ENCODE peak calls at places on chromosomes 4 and X, in seven cellular contexts. M, R, C, B, A, D and Q are unnamed samples. For H3K9me3, the result is how much of the 10 kb centered on the place peaks cover.

GRCh38 chr4:82748176-82748575 is 50.4 kb downstream of the SCD5 start:
- DNase-seq in M (no peak), R (no peak), C (no peak), B (no peak), A (no peak), D (no peak), Q (no peak)

GRCh38 chr4:44532851-44533250 is 84.2 kb upstream of the KCTD8 start:
- DNase-seq in M (no peak), R (no peak), C (no peak), B (no peak), A (no peak), D (no peak), Q (no peak)

GRCh38 chr4:182875471-182875870 is 41.7 kb downstream of the DCTD start:
- DNase-seq in M (no peak), R (no peak), C (no peak), B (no peak), A (no peak), D (no peak), Q (no peak)

GRCh38 chr4:106708604-106708876 is 327.6 kb downstream of the DKK2 start:
- DNase-seq in M (no peak), R (no peak), C (no peak), B (no peak), A (no peak), D (no peak), Q (no peak)

GRCh38 chr4:143618811-143619210 is 81.7 kb downstream of the FREM3 start:
- DNase-seq in M (no peak), R (no peak), C (no peak), B (no peak), A (no peak), D (no peak), Q (no peak)

GRCh38 chr4:25795566-25796454 is 67.0 kb downstream of the SEL1L3 start:
- DNase-seq in M (no peak), R (no peak), C (no peak), B (peak), A (no peak), D (no peak), Q (no peak)

GRCh38 chr4:139599594-139600374 is 43.8 kb upstream of the SETD7 start:
- DNase-seq in M (no peak), R (no peak), C (no peak), B (no peak), A (no peak), D (no peak), Q (no peak)

GRCh38 chr4:159010563-159011260 is 92.2 kb upstream of the RAPGEF2 start:
- DNase-seq in M (no peak), R (no peak), C (peak), B (peak), A (peak), D (peak), Q (no peak)

GRCh38 chr4:169899295-169899694 is 126.9 kb downstream of the MFAP3L start:
- DNase-seq in M (peak), R (no peak), C (no peak), B (no peak), A (no peak), D (no peak), Q (no peak)

GRCh38 chrX:11533211-11533651 is 132.5 kb downstream of the ARHGAP6 start:
- DNase-seq in M (peak), R (no peak), C (no peak), B (peak), A (no peak), D (no peak), Q (peak)

GRCh38 chrX:129525162-129525561 is 1.9 kb upstream of the SMARCA1 start:
- DNase-seq in M (no peak), R (no peak), C (no peak), B (no peak), A (no peak), D (no peak), Q (no peak)

GRCh38 chrX:106177106-106177981 is 9.2 kb downstream of the PWWP3B start:
- DNase-seq in M (no peak), R (no peak), C (no peak), B (no peak), A (no peak), D (no peak), Q (no peak)

GRCh38 chr4:78297075-78297815 is 240.1 kb downstream of the FRAS1 start:
- DNase-seq in M (no peak), R (no peak), C (no peak), B (no peak), A (no peak), D (no peak), Q (no peak)

GRCh38 chrX:70455366-70456202 is 10.9 kb downstream of the DLG3 start:
- DNase-seq in M (no peak), R (no peak), C (no peak), B (no peak), A (peak), D (no peak), Q (no peak)

GRCh38 chr4:167903291-167903721 is 189.0 kb upstream of the ANXA10 start:
- DNase-seq in M (no peak), R (no peak), C (no peak), B (no peak), A (no peak), D (no peak), Q (no peak)

GRCh38 chrX:103073442-103073841 is 9.5 kb upstream of the BEX1 start:
- DNase-seq in M (no peak), R (no peak), C (no peak), B (no peak), A (no peak), D (no peak), Q (no peak)

GRCh38 chr4:142150483-142150882 is 514.1 kb downstream of the IL15 start:
- DNase-seq in M (no peak), R (no peak), C (no peak), B (no peak), A (no peak), D (no peak), Q (no peak)

GRCh38 chr4:142142403-142142802 is 506.0 kb downstream of the IL15 start:
- DNase-seq in M (no peak), R (no peak), C (no peak), B (no peak), A (no peak), D (no peak), Q (no peak)

GRCh38 chr4:142141201-142141600 is 504.8 kb downstream of the IL15 start:
- DNase-seq in M (no peak), R (no peak), C (no peak), B (no peak), A (no peak), D (no peak), Q (no peak)

DNA sequence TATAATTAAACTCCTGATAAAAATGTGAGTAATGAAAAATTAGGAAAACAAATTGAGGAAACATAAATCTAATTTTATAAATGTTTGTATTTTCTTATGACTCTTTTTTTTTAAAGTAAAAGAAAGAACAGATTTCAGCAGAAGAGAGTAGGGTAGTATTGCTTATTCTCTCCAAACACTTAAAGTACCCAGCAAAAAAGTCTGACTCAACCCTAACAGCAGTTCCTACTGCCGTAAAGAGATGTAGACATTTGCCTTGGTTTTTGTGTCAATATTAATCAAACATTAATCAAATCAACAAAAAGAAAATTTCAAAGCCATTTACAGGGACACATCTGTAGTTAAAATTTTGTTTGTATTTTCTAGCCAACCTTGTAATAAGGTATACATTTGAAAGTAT is 508.4 kb downstream of the IL15 start:
- DNase-seq in M (no peak), R (no peak), C (no peak), B (no peak), A (no peak), D (no peak), Q (no peak)
- H3K9me3 ChIP-seq in M (under half), R (under half), C (under half), B (under half), A (under half), D (under half), Q (under half)

DNA sequence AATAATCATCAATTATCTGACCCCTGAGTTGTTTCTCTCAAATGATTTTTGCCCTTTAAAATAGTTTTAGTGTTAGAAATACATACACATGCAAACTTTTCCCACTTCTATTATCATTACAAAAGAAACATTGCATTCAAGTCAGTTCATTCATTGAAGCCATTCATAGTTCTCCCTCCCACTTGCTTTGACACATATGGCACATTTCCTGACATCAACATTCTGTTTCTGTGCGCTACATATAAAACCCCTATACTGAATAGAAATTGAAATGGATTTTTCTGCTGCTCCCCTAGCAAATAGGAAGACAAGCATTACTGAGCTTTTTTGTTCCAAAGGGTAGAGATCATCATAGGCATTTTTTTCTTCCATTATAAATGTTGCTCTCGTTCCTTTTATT is 497.9 kb upstream of the PCDH10 start:
- DNase-seq in M (no peak), R (no peak), C (no peak), B (no peak), A (no peak), D (no peak), Q (no peak)
- H3K9me3 ChIP-seq in M (under half), R (under half), C (under half), B (under half), A (under half), D (under half), Q (under half)

DNA sequence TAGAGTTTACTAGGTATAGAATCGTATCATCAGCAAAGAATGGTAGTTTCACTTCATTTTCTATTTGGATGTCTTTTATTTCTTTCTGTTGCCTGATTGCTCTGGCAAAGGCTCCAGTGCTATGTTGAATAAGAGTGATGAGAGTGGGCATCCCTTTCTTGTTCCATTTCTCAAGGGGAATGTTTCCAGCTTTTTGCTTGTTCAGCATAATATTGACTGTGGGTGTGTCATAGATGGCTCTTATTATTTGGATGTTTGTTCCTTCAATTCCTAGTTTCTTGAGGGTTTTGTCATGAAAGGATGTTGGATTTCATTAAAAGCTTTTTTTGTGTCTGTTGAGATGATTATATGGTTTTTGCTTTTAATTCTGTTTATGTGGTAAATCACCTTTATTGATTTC is 1114.5 kb downstream of the RAPGEF2 start:
- DNase-seq in M (no peak), R (no peak), C (no peak), B (no peak), A (no peak), D (no peak), Q (no peak)
- H3K9me3 ChIP-seq in M (under half), R (under half), C (under half), B (under half), A (under half), D (under half), Q (under half)

GRCh38 chr4:178140326-178140915 is 698.2 kb upstream of the AGA start:
- DNase-seq in M (no peak), R (no peak), C (no peak), B (no peak), A (no peak), D (no peak), Q (no peak)
- H3K9me3 ChIP-seq in M (under half), R (under half), C (under half), B (under half), A (under half), D (under half), Q (under half)